ENCODE peak calls at places on chromosomes 1 and 21, in ten cellular contexts. T, D, N, V, U, L, Q, P, I and R are unnamed samples.
A peak's percentile ranks its signal among the peaks of the same experiment; 100 is the strongest.

GRCh38 chr1:77565321-77565720 is 117.1 kb downstream of the ZZZ3 start:
- DNase-seq in P (no peak), N (no peak), V (no peak), I (no peak), U (no peak), D (no peak), T (no peak), Q (no peak), L (no peak), R (no peak)

GRCh38 chr1:4120557-4121292 is 220.7 kb upstream of the C1orf174 start:
- DNase-seq in P (no peak), I (no peak), D (no peak), L (no peak), T (no peak), U (no peak), Q (no peak), N (no peak), V (no peak), R (no peak)

GRCh38 chr1:8985915-8986813 is 40.1 kb downstream of the SLC2A7 start:
- DNase-seq in T (peak; percentile 92), V (no peak), U (no peak), L (peak; percentile 95), D (peak; percentile 89), P (peak; percentile 83), N (no peak), I (peak; percentile 91), Q (peak; percentile 97), R (no peak)

GRCh38 chr1:186212574-186213224 is 162.4 kb downstream of the TPR start:
- DNase-seq in P (peak; percentile 57), V (no peak), Q (peak; percentile 97), I (no peak), N (peak; percentile 81), U (peak; percentile 49), D (peak; percentile 59), T (peak; percentile 21), L (peak; percentile 97), R (peak; percentile 46)

GRCh38 chr1:54271341-54271740 is 71.4 kb downstream of the MRPL37 start:
- DNase-seq in U (no peak), P (no peak), V (no peak), N (no peak), Q (no peak), D (peak; percentile 59), L (no peak), I (peak; percentile 62), T (no peak), R (no peak)

GRCh38 chr1:228307218-228308023 is 99.2 kb downstream of the TRIM11 start:
- DNase-seq in D (peak; percentile 8), T (no peak), V (peak; percentile 65), L (no peak), P (no peak), U (no peak), I (peak; percentile 26), Q (no peak), N (no peak), R (peak; percentile 7)

GRCh38 chr1:167678422-167678821 is 43.4 kb upstream of the MPZL1 start:
- DNase-seq in D (no peak), I (no peak), P (no peak), V (no peak), L (no peak), Q (no peak), N (no peak), T (no peak), U (no peak), R (peak; percentile 54)

GRCh38 chr1:117290855-117291254 is 76.4 kb upstream of the MAN1A2 start:
- DNase-seq in P (no peak), T (no peak), Q (no peak), U (no peak), D (no peak), I (no peak), N (no peak), V (no peak), L (no peak), R (no peak)

GRCh38 chr1:197471248-197472035 is 203.4 kb downstream of the CRB1 start:
- DNase-seq in Q (peak; percentile 67), V (no peak), U (no peak), I (no peak), N (no peak), T (no peak), L (no peak), D (no peak), P (no peak), R (peak; percentile 68)

GRCh38 chr1:228898582-228898992 is 163.3 kb downstream of the RHOU start:
- DNase-seq in I (no peak), V (peak; percentile 48), L (no peak), D (no peak), T (no peak), N (peak; percentile 44), U (no peak), Q (no peak), P (no peak), R (no peak)

GRCh38 chr1:47478090-47478489 is 40.2 kb downstream of the FOXD2 start:
- DNase-seq in L (no peak), T (peak; percentile 48), D (peak; percentile 65), I (no peak), Q (no peak), P (no peak), U (no peak), V (no peak), N (no peak), R (no peak)

DNA sequence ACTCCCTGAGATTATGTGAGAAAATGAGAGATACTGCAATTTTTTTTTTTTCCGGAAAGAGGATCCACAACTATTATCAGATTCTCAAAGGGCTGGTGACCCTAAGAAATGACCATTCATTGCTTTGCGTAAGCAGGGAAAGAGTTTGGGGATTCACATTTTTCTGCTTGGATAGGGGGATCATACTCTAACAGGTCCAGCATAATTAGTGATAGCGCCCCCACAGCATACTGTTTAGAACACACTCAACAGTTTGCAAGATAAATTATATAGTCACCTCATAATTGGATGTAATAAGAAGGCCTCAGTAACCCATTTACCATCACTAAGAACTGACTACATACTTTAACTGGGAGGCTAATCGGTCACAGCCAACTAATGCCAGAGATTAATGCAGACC is 1.9 kb downstream of the CCT3 start:
- DNase-seq in D (no peak), V (no peak), P (no peak), N (peak; percentile 41), U (no peak), L (no peak), I (no peak), T (no peak), Q (no peak), R (no peak)
- TF ChIP-seq CTCF in D (no peak), V (no peak), P (no peak), N (peak; percentile 39), U (no peak), L (no peak), I (no peak), T (no peak), Q (peak; percentile 17), R (peak; percentile 37)

GRCh38 chr21:18517905-18518566 is 114.5 kb upstream of the TMPRSS15 start:
- DNase-seq in N (no peak), Q (no peak), I (no peak), T (no peak), U (no peak), V (no peak), P (no peak), L (no peak), D (no peak), R (peak; percentile 14)

GRCh38 chr21:18521204-18521603 is 117.6 kb upstream of the TMPRSS15 start:
- DNase-seq in N (no peak), U (no peak), L (no peak), Q (no peak), T (no peak), P (no peak), I (no peak), V (no peak), D (no peak), R (peak; percentile 28)

GRCh38 chr21:18524097-18524496 is 120.5 kb upstream of the TMPRSS15 start:
- DNase-seq in U (no peak), V (no peak), D (no peak), T (no peak), L (no peak), I (no peak), P (no peak), Q (no peak), N (no peak), R (no peak)

DNA sequence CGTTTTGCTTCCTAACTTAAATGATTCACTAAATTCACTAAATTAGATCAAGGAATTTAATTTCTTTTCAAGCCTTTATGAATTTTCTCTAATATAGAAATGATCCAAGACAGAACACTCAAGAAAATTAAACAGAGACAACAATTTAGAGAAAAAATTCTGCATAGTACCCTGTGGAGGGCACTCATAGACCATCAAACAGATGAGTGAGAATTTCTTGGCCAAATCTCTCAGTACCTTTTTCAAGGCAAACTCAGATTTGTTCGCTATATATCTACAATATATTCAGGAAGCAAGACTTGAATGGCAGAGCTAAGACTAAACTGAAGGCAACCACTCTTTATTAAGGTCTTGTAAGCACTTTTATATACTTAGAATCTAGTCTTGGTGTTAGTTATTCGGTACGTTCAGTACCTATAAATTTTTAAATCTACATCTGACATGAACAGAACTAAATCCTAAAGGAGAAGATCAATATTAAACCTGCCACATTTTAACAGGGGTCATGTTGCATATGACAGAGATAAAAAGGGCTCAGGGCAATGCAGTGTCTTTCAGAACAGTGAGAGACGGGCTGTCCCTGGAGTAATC is 118.7 kb upstream of the TMPRSS15 start:
- DNase-seq in L (no peak), U (no peak), I (no peak), Q (peak; percentile 1), T (no peak), V (no peak), N (no peak), P (no peak), D (no peak), R (peak; percentile 8)
- TF ChIP-seq CTCF in L (no peak), U (no peak), I (no peak), Q (no peak), T (no peak), V (no peak), N (no peak), P (no peak), D (no peak), R (peak; percentile 57)

GRCh38 chr1:208997726-208998312 is 585.7 kb upstream of the CAMK1G start:
- DNase-seq in U (no peak), N (peak; percentile 7), Q (peak; percentile 65), P (no peak), D (no peak), V (no peak), I (no peak), L (no peak), T (no peak), R (no peak)
- TF ChIP-seq CTCF in U (peak; percentile 37), N (no peak), Q (peak; percentile 83), P (no peak), D (no peak), V (no peak), I (no peak), L (no peak), T (no peak), R (peak; percentile 75)

GRCh38 chr1:114956570-114956969 is 73.1 kb upstream of the TSHB start:
- DNase-seq in L (no peak), D (no peak), N (peak; percentile 19), T (no peak), V (no peak), U (peak; percentile 56), I (no peak), P (no peak), Q (peak; percentile 26), R (no peak)
- TF ChIP-seq CTCF in L (peak; percentile 20), D (peak; percentile 17), N (peak; percentile 52), T (no peak), V (no peak), U (peak; percentile 11), I (no peak), P (no peak), Q (no peak), R (peak; percentile 26)

GRCh38 chr1:177928194-177928593 is 41.7 kb downstream of the SEC16B start:
- DNase-seq in T (no peak), N (no peak), I (no peak), P (no peak), V (no peak), D (no peak), U (no peak), Q (no peak), L (peak; percentile 61), R (no peak)
- TF ChIP-seq CTCF in T (no peak), N (no peak), I (no peak), P (no peak), V (no peak), D (no peak), U (no peak), Q (peak; percentile 27), L (peak; percentile 34), R (no peak)